ENCODE peak calls at places on chromosomes 4 and X, in ten cellular contexts. E is thoracic aorta, L is stomach, T is left ventricle myocardium inferior, A is ovary, P is dorsolateral prefrontal cortex, S is lung, J is esophagus muscularis mucosa, W is WERI-Rb-1, Z is MM.1S. Q is an unnamed sample.

GRCh38 chr4:96736352-96736889 is 896.5 kb downstream of the PDHA2 start:
- DNase-seq in W (no peak), S (no peak), A (no peak), J (no peak), L (no peak), Z (no peak), T (no peak), E (no peak), P (no peak), Q (no peak)

GRCh38 chrX:10048076-10048475 is 80.9 kb downstream of the CLDN34 start:
- DNase-seq in J (no peak), W (no peak), A (no peak), E (no peak), L (no peak), Z (no peak), S (no peak), T (no peak), P (no peak), Q (no peak)

GRCh38 chr4:189235599-189235998 is 705.1 kb upstream of the FRG1 start:
- DNase-seq in E (no peak), S (no peak), A (no peak), L (no peak), J (no peak), P (no peak), Z (no peak), W (no peak), T (no peak), Q (peak; percentile 23)

GRCh38 chr4:186642998-186643397 is 80.7 kb downstream of the FAT1 start:
- DNase-seq in Z (no peak), J (no peak), T (peak; percentile 38), L (no peak), S (no peak), E (no peak), W (no peak), A (no peak), P (no peak), Q (no peak)

GRCh38 chr4:83646538-83646937 is 110.6 kb downstream of the GPAT3 start:
- DNase-seq in J (no peak), S (no peak), L (no peak), P (no peak), Z (no peak), W (no peak), A (no peak), T (no peak), E (no peak), Q (no peak)

GRCh38 chrX:15848576-15848975 is 6.0 kb downstream of the AP1S2 start:
- DNase-seq in W (no peak), A (no peak), S (no peak), T (no peak), E (no peak), J (no peak), Z (peak; percentile 55), L (no peak), P (no peak), Q (no peak)

GRCh38 chrX:130523460-130524394 is 121.9 kb downstream of the RBMX2 start:
- DNase-seq in E (peak; percentile 3), J (no peak), A (no peak), S (no peak), Z (no peak), L (peak; percentile 46), W (peak; percentile 82), P (no peak), T (peak; percentile 29), Q (peak; percentile 38)

GRCh38 chr4:33722800-33723511 is 2521.4 kb downstream of the ARAP2 start:
- DNase-seq in W (no peak), L (no peak), Z (no peak), T (no peak), A (no peak), S (no peak), J (no peak), P (no peak), E (no peak), Q (no peak)

GRCh38 chr4:82372874-82373815 is 646 bp downstream of the HNRNPD start:
- DNase-seq in W (peak; percentile 94), Z (peak; percentile 80), P (peak; percentile 37), L (peak; percentile 82), S (peak; percentile 82), T (peak; percentile 71), E (peak; percentile 50), A (peak; percentile 74), J (peak; percentile 93), Q (peak; percentile 80)

GRCh38 chrX:24339911-24340310 is 20.5 kb upstream of the SUPT20HL1 start:
- DNase-seq in Z (no peak), S (no peak), W (no peak), E (no peak), L (no peak), T (no peak), P (no peak), J (no peak), A (no peak), Q (no peak)

GRCh38 chr4:37595875-37596402 is 90.2 kb downstream of the RELL1 start:
- DNase-seq in L (no peak), Z (no peak), S (no peak), W (no peak), E (no peak), A (no peak), P (no peak), T (no peak), J (no peak), Q (no peak)

GRCh38 chr4:168451331-168451730 is 29.0 kb downstream of the DDX60L start:
- DNase-seq in W (no peak), S (no peak), E (no peak), T (no peak), Z (no peak), P (no peak), A (no peak), L (no peak), J (no peak), Q (no peak)

GRCh38 chr4:74758521-74758920 is 35.8 kb downstream of the BTC start:
- DNase-seq in P (no peak), W (no peak), J (no peak), S (no peak), Z (no peak), T (no peak), L (no peak), E (no peak), A (no peak), Q (no peak)

GRCh38 chr4:41379230-41379629 is 122.5 kb downstream of the UCHL1 start:
- DNase-seq in P (no peak), Z (no peak), J (peak; percentile 26), L (no peak), E (no peak), S (no peak), W (no peak), A (no peak), T (no peak), Q (no peak)

GRCh38 chrX:154484255-154485149 is 1.9 kb downstream of the UBL4A start:
- DNase-seq in T (no peak), L (no peak), Z (no peak), J (no peak), E (no peak), A (no peak), W (no peak), S (no peak), P (no peak), Q (no peak)

GRCh38 chr4:123588631-123589223 is 192.1 kb downstream of the SPRY1 start:
- DNase-seq in E (no peak), A (no peak), Z (peak; percentile 82), W (no peak), T (no peak), P (no peak), J (no peak), L (no peak), S (no peak), Q (no peak)

GRCh38 chr4:112854420-112854819 is 195.0 kb upstream of the ANK2 start:
- DNase-seq in P (no peak), S (no peak), W (no peak), A (no peak), L (no peak), T (no peak), J (no peak), E (no peak), Z (no peak), Q (no peak)
- H3K27ac ChIP-seq in P (peak overlapping the region; percentile 88), S (no peak overlapping the region), W (no peak overlapping the region), A (no peak overlapping the region), L (no peak overlapping the region), T (no peak overlapping the region), J (peak overlapping the region; percentile 47), E (no peak overlapping the region), Z (no peak overlapping the region), Q (no peak overlapping the region)

DNA sequence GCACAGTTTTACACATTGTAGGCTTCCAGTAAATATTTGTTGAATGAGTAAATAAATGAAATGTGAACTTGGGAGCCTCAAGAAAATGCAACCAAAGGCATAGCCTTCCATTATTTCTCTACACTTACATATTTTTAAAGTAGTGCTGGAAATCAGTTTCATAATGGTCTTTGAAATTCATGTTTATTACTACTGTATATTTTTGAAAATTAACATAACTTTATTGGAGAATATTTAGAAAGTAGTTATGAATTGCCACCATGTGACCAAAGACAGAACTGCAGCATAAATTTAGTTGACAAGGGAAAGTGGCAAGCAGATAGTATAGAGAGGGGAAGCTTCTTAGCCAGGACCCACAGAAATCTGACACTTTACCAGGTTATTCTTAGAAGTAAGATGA is 6.4 kb downstream of the TCEAL8 start:
- DNase-seq in A (no peak), P (no peak), S (no peak), T (no peak), L (no peak), Z (no peak), J (no peak), E (no peak), W (no peak), Q (no peak)
- TF ChIP-seq CTCF in A (no peak), P (peak; percentile 59), S (no peak), T (peak; percentile 50), L (peak; percentile 45), Z (peak; percentile 44), J (peak; percentile 41), E (peak; percentile 20), W (no peak), Q (peak; percentile 8)

GRCh38 chr4:5409980-5410618 is 298.3 kb downstream of the EVC2 start:
- DNase-seq in L (no peak), A (no peak), T (no peak), J (no peak), W (peak; percentile 17), Z (peak; percentile 36), E (no peak), S (no peak), P (no peak), Q (no peak)
- H3K4me3 ChIP-seq in L (no peak overlapping the region), A (no peak overlapping the region), T (no peak overlapping the region), J (no peak overlapping the region), W (no peak overlapping the region), Z (peak overlapping the region; percentile 28), E (no peak overlapping the region), S (no peak overlapping the region), P (no peak overlapping the region), Q (no peak overlapping the region)

GRCh38 chrX:12583543-12583942 is 207.7 kb upstream of the PRPS2 start:
- DNase-seq in T (no peak), Z (no peak), A (no peak), P (no peak), E (no peak), J (no peak), W (peak; percentile 7), L (no peak), S (no peak), Q (no peak)

GRCh38 chrX:12581546-12581945 is 209.7 kb upstream of the PRPS2 start:
- DNase-seq in J (no peak), T (no peak), Z (no peak), W (no peak), P (no peak), A (no peak), L (no peak), E (no peak), S (no peak), Q (no peak)

GRCh38 chrX:12579311-12579710 is 211.9 kb upstream of the PRPS2 start:
- DNase-seq in Z (no peak), J (no peak), S (no peak), P (no peak), A (no peak), E (no peak), T (no peak), L (no peak), W (no peak), Q (no peak)

GRCh38 chrX:12580548-12580947 is 210.7 kb upstream of the PRPS2 start:
- DNase-seq in Z (no peak), E (no peak), W (no peak), P (no peak), A (no peak), L (no peak), S (no peak), J (no peak), T (no peak), Q (no peak)
- H3K27ac ChIP-seq in Z (no peak overlapping the region), E (no peak overlapping the region), W (no peak overlapping the region), P (no peak overlapping the region), A (no peak overlapping the region), L (no peak overlapping the region), S (no peak overlapping the region), J (no peak overlapping the region), T (no peak overlapping the region), Q (no peak overlapping the region)